ENCODE peak calls at places on chromosomes 7 and 10, in four cellular contexts. One of them, this sample, is unnamed.

GRCh38 chr10:55410415-55410885 is 609.4 kb upstream of the PCDH15 start:
- DNase-seq in DMS153: peak
- DNase-seq in osteocyte: no peak
- DNase-seq in erythroblast: no peak
- DNase-seq in this sample: no peak

GRCh38 chr7:157657741-157658740 is 321.2 kb downstream of the DNAJB6 start:
- DNase-seq in osteocyte: no peak
- DNase-seq in erythroblast: no peak
- DNase-seq in DMS153: no peak
- DNase-seq in this sample: no peak

GRCh38 chr10:26821699-26822542 is 38.8 kb downstream of the ABI1 start:
- DNase-seq in erythroblast: no peak
- DNase-seq in osteocyte: no peak
- DNase-seq in DMS153: no peak
- DNase-seq in this sample: no peak

GRCh38 chr10:70682920-70683600 is 10.8 kb downstream of the ADAMTS14 start:
- DNase-seq in DMS153: no peak
- DNase-seq in osteocyte: no peak
- DNase-seq in erythroblast: no peak
- DNase-seq in this sample: no peak

GRCh38 chr10:72164617-72165016 is 51.2 kb upstream of the ANAPC16 start:
- DNase-seq in DMS153: no peak
- DNase-seq in osteocyte: no peak
- DNase-seq in erythroblast: peak
- DNase-seq in this sample: no peak

GRCh38 chr7:117889611-117890010 is 16.4 kb upstream of the CTTNBP2 start:
- DNase-seq in erythroblast: no peak
- DNase-seq in osteocyte: no peak
- DNase-seq in DMS153: no peak
- DNase-seq in this sample: no peak

GRCh38 chr7:43735802-43736603 is 6.7 kb upstream of the COA1 start:
- DNase-seq in osteocyte: no peak
- DNase-seq in DMS153: no peak
- DNase-seq in erythroblast: peak
- DNase-seq in this sample: no peak

GRCh38 chr7:112176241-112176640 is 30.0 kb downstream of the DOCK4 start:
- DNase-seq in DMS153: no peak
- DNase-seq in erythroblast: no peak
- DNase-seq in osteocyte: no peak
- DNase-seq in this sample: no peak

GRCh38 chr7:40205992-40206391 is 71.2 kb downstream of the SUGCT start:
- DNase-seq in erythroblast: no peak
- DNase-seq in DMS153: no peak
- DNase-seq in osteocyte: no peak
- DNase-seq in this sample: no peak

GRCh38 chr10:34156781-34157425 is 658.2 kb downstream of the PARD3 start:
- DNase-seq in osteocyte: no peak
- DNase-seq in DMS153: no peak
- DNase-seq in erythroblast: no peak
- DNase-seq in this sample: no peak

GRCh38 chr7:157676001-157676400 is 339.2 kb downstream of the DNAJB6 start:
- DNase-seq in erythroblast: no peak
- DNase-seq in DMS153: no peak
- DNase-seq in osteocyte: no peak
- DNase-seq in this sample: no peak

GRCh38 chr7:42460148-42460547 is 223.1 kb upstream of the GLI3 start:
- DNase-seq in osteocyte: no peak
- DNase-seq in DMS153: no peak
- DNase-seq in erythroblast: no peak
- DNase-seq in this sample: no peak

GRCh38 chr7:55474944-55475911 is 97.1 kb downstream of the VOPP1 start:
- DNase-seq in erythroblast: no peak
- DNase-seq in osteocyte: no peak
- DNase-seq in DMS153: no peak
- DNase-seq in this sample: peak

GRCh38 chr7:149196705-149197171 is 1.4 kb downstream of the ZNF282 start:
- DNase-seq in erythroblast: peak
- DNase-seq in osteocyte: no peak
- DNase-seq in DMS153: no peak
- DNase-seq in this sample: no peak

GRCh38 chr7:30533886-30534285 is 29.3 kb upstream of the GGCT start:
- DNase-seq in DMS153: no peak
- DNase-seq in osteocyte: no peak
- DNase-seq in erythroblast: no peak
- DNase-seq in this sample: no peak